ENCODE peak calls at places on chromosome 2, in seven cellular contexts. C is HCT116, M is HEK293T, R is posterior vena cava, Y is T-helper 17 cell, Z is AG04450, J is Daoy. S is an unnamed sample.

GRCh38 chr2:183678908-183679307 is 554.7 kb downstream of the NUP35 start:
- DNase-seq in M (no peak), C (no peak), R (peak; percentile 30), Z (no peak), J (no peak), Y (no peak), S (no peak)

GRCh38 chr2:186991766-186992417 is 142.9 kb upstream of the ZSWIM2 start:
- DNase-seq in M (no peak), J (no peak), C (no peak), Y (no peak), Z (no peak), R (no peak), S (no peak)

GRCh38 chr2:11416931-11417330 is 49.0 kb downstream of the E2F6 start:
- DNase-seq in R (no peak), J (no peak), M (no peak), Y (no peak), Z (no peak), C (no peak), S (no peak)

GRCh38 chr2:105576050-105576439 is 168.7 kb upstream of the NCK2 start:
- DNase-seq in C (no peak), M (no peak), R (no peak), Y (no peak), J (no peak), Z (no peak), S (no peak)

GRCh38 chr2:71669628-71670429 is 216.5 kb downstream of the DYSF start:
- DNase-seq in J (no peak), Y (no peak), C (no peak), R (peak; percentile 40), Z (no peak), M (no peak), S (no peak)

GRCh38 chr2:241272722-241273551 is 42.5 kb downstream of the HDLBP start:
- DNase-seq in J (peak; percentile 71), C (no peak), Z (peak; percentile 20), Y (peak; percentile 56), R (peak; percentile 92), M (peak; percentile 60), S (no peak)

GRCh38 chr2:164504253-164504652 is 117.0 kb downstream of the GRB14 start:
- DNase-seq in Y (no peak), Z (no peak), M (peak; percentile 12), R (no peak), C (no peak), J (peak; percentile 27), S (no peak)

GRCh38 chr2:7530001-7530400 is 612.8 kb downstream of the RNF144A start:
- DNase-seq in M (no peak), Z (no peak), Y (no peak), C (no peak), R (no peak), J (no peak), S (no peak)

GRCh38 chr2:12432985-12433640 is 283.6 kb upstream of the TRIB2 start:
- DNase-seq in R (no peak), J (no peak), M (no peak), Z (no peak), C (no peak), Y (no peak), S (no peak)

S was measured in AG04449.